ENCODE peak calls at places on chromosomes 13 and 19, in five cellular contexts. Y is epithelial cell of prostate, H is colonic mucosa, P is skeletal muscle cell, W is AG09309. J is an unnamed sample.

GRCh38 chr19:33644284-33644836 is 22.6 kb downstream of the CHST8 start:
- DNase-seq in Y (no peak), H (no peak), P (no peak), W (no peak), J (no peak)

GRCh38 chr19:30778961-30779690 is 406.9 kb downstream of the ZNF536 start:
- DNase-seq in Y (no peak), H (no peak), P (no peak), W (no peak), J (no peak)

GRCh38 chr19:8163781-8164180 is 14.4 kb upstream of the FBN3 start:
- DNase-seq in Y (no peak), H (no peak), P (no peak), W (no peak), J (no peak)

GRCh38 chr13:99506632-99507031 is 5.4 kb downstream of the TM9SF2 start:
- DNase-seq in Y (no peak), H (no peak), P (no peak), W (no peak), J (peak)

GRCh38 chr19:22260499-22260898 is 25.7 kb upstream of the ZNF729 start:
- DNase-seq in Y (no peak), H (no peak), P (no peak), W (no peak), J (no peak)

GRCh38 chr13:79647518-79647917 is 166.6 kb downstream of the NDFIP2 start:
- DNase-seq in Y (peak), H (no peak), P (peak), W (no peak), J (no peak)

GRCh38 chr19:397941-398706 is 10.8 kb downstream of the C2CD4C start:
- DNase-seq in Y (no peak), H (no peak), P (no peak), W (no peak), J (no peak)

GRCh38 chr19:4971424-4971793 is 2.5 kb downstream of the KDM4B start:
- DNase-seq in Y (no peak), H (peak), P (no peak), W (no peak), J (peak)

GRCh38 chr13:40254394-40254793 is 412.0 kb downstream of the FOXO1 start:
- DNase-seq in Y (no peak), H (no peak), P (no peak), W (no peak), J (no peak)

GRCh38 chr19:42116308-42117075 is 15.8 kb downstream of the POU2F2 start:
- DNase-seq in Y (no peak), H (no peak), P (no peak), W (no peak), J (no peak)

GRCh38 chr13:30824651-30825050 is 81.4 kb upstream of the MEDAG start:
- DNase-seq in Y (no peak), H (no peak), P (no peak), W (no peak), J (no peak)

GRCh38 chr19:18417250-18418033 is 1.8 kb upstream of the SSBP4 start:
- DNase-seq in Y (no peak), H (peak), P (peak), W (no peak), J (peak)

GRCh38 chr13:41645313-41645712 is 188.0 kb downstream of the RGCC start:
- DNase-seq in Y (no peak), H (no peak), P (peak), W (peak), J (no peak)

GRCh38 chr19:52963229-52963760 is 614 bp upstream of the ZNF816 start:
- DNase-seq in Y (no peak), H (peak), P (no peak), W (no peak), J (peak)

GRCh38 chr19:54551293-54551692 is 22.3 kb upstream of the LILRA2 start:
- DNase-seq in Y (no peak), H (no peak), P (no peak), W (no peak), J (peak)

GRCh38 chr19:21482863-21483276 is 22.5 kb upstream of the ZNF429 start:
- DNase-seq in Y (no peak), H (peak), P (no peak), W (no peak), J (peak)

GRCh38 chr13:26965976-26966375 is 205.4 kb upstream of the GPR12 start:
- DNase-seq in Y (no peak), H (no peak), P (peak), W (no peak), J (no peak)

J was measured in GM10248.